ENCODE peak calls at places on chromosomes 4 and X, in seven cellular contexts. C is K562, M is HepG2, B is WTC11, Q is A549, Y is GM12878, I is SK-N-SH. Z is an unnamed sample.

GRCh38 chr4:10336471-10336870 is 120.8 kb downstream of the ZNF518B start:
- DNase-seq in C (no peak), M (no peak), B (no peak), Q (no peak), Y (no peak), I (no peak), Z (no peak)

GRCh38 chr4:155828628-155829027 is 37.4 kb downstream of the ASIC5 start:
- DNase-seq in C (no peak), M (no peak), B (no peak), Q (peak), Y (no peak), I (no peak), Z (no peak)

GRCh38 chr4:145775406-145775805 is 95.5 kb downstream of the C4orf51 start:
- DNase-seq in C (no peak), M (no peak), B (no peak), Q (no peak), Y (no peak), I (no peak), Z (no peak)

GRCh38 chr4:55947254-55947882 is 1.4 kb upstream of the CEP135 start:
- DNase-seq in C (peak), M (no peak), B (no peak), Q (no peak), Y (peak), I (no peak), Z (peak)

GRCh38 chr4:153326513-153326912 is 18.0 kb upstream of the MND1 start:
- DNase-seq in C (no peak), M (no peak), B (no peak), Q (no peak), Y (no peak), I (no peak), Z (no peak)

GRCh38 chr4:173835863-173836262 is 305.8 kb upstream of the HAND2 start:
- DNase-seq in C (peak), M (no peak), B (no peak), Q (no peak), Y (no peak), I (peak), Z (no peak)

GRCh38 chr4:65508169-65508568 is 162.1 kb downstream of the EPHA5 start:
- DNase-seq in C (no peak), M (no peak), B (no peak), Q (peak), Y (no peak), I (no peak), Z (no peak)

GRCh38 chr4:168736831-168737230 is 240.0 kb downstream of the PALLD start:
- DNase-seq in C (no peak), M (no peak), B (no peak), Q (no peak), Y (no peak), I (no peak), Z (no peak)

GRCh38 chr4:56465599-56466295 is 1.7 kb upstream of the SRP72 start:
- DNase-seq in C (peak), M (no peak), B (no peak), Q (no peak), Y (no peak), I (no peak), Z (no peak)

GRCh38 chrX:155070975-155071693 is at the start of the genes BRCC3, CMC4 and MTCP1:
- DNase-seq in C (peak), M (peak), B (peak), Q (peak), Y (peak), I (peak), Z (peak)

GRCh38 chr4:118221193-118221800 is 131.5 kb downstream of the PRSS12 start:
- DNase-seq in C (no peak), M (no peak), B (no peak), Q (no peak), Y (no peak), I (no peak), Z (no peak)

DNA sequence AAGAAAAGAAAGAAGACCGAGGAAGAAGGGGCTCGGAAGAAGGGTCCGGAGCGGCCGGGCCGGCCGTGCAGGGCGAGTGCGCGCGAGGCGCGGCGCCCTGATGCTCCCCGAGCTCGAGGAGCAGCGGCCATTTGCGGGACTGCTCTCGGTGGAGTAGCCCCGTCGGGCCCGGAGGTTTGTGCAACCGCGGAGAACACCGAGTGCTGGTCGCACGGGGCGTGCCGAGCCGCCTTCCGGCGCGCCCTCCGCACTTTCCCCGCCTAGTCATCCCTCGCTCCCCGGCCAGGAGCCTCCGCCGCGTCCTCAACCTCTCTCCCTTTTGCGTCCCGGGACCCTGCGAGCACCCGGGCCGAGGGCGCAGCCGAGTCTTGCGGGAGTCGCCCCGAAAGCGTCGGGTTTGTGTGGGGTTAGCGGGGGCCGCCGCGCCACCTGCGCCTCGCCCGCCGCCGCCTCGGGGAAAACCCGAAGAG is 127.4 kb downstream of the LAS1L start:
- DNase-seq in C (no peak), M (no peak), B (peak), Q (no peak), Y (no peak), I (no peak), Z (no peak)
- TF ChIP-seq MAX in C (no peak), M (no peak), B (no peak), Q (no peak), Y (no peak), I (no peak), Z (no peak)

DNA sequence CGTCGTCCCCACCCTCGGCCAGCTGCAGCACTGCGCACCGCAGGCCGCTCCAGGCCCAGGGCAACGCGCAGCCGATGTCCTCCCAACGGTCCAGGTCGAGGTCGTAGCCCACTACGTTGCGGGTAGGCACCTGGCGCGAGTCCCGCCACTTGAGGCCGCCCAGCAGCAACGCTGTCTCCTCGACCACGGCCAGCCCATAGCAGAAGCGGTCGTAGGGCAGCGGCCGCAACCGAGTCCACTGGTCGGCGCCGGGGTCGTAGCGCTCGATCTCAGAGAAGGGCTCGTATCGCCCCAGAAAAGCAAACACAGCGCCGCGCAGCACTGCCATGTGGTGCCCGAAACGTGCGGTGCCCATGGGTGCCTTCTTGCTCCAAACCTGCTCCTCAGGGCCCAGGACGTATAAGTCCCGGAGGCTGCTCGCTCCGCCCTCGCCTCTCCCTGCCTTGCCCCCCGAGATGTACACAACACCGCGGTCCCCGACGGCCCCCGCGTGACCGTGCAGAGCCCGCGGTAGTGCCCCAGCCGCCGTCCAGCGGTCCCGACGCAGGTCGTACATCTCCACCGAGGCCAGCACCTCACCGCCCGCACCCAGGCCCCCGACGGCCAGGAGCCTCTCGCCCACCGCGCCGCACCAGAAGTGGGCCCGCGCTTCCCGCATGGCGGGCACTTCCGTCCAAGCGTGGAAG is 2.1 kb downstream of the KLHL34 start:
- DNase-seq in C (no peak), M (no peak), B (no peak), Q (no peak), Y (no peak), I (peak), Z (no peak)
- TF ChIP-seq MAX in C (no peak), M (no peak), B (no peak), Q (no peak), Y (no peak), I (no peak), Z (no peak)

GRCh38 chrX:15816886-15817285 is 26.6 kb downstream of the ZRSR2 start:
- DNase-seq in C (no peak), M (no peak), B (no peak), Q (no peak), Y (peak), I (peak), Z (peak)
- TF ChIP-seq MAX in C (no peak), M (no peak), B (no peak), Q (no peak), Y (no peak), I (no peak), Z (peak)

GRCh38 chrX:134548844-134549205 is 88.9 kb downstream of the HPRT1 start:
- DNase-seq in C (no peak), M (no peak), B (no peak), Q (no peak), Y (no peak), I (peak), Z (no peak)
- TF ChIP-seq MAX in C (no peak), M (no peak), B (no peak), Q (no peak), Y (no peak), I (no peak), Z (no peak)

Z was measured in NB4.